ENCODE peak calls at places on chromosomes 1 and 21, in four cellular contexts. One of them, this sample, is unnamed.

GRCh38 chr1:182629674-182630073 is 25.5 kb upstream of the RGS16 start:
- DNase-seq in tibial nerve: no peak
- DNase-seq in sigmoid colon: no peak
- DNase-seq in CD8-positive, alpha-beta memory T cell: peak; percentile 42
- DNase-seq in this sample: no peak

GRCh38 chr1:48817505-48818114 is 40.9 kb upstream of the BEND5 start:
- DNase-seq in tibial nerve: peak; percentile 21
- DNase-seq in sigmoid colon: peak; percentile 71
- DNase-seq in CD8-positive, alpha-beta memory T cell: no peak
- DNase-seq in this sample: no peak

GRCh38 chr1:1758692-1759455 is 19.4 kb downstream of the NADK start:
- DNase-seq in sigmoid colon: peak; percentile 68
- DNase-seq in CD8-positive, alpha-beta memory T cell: no peak
- DNase-seq in tibial nerve: peak; percentile 49
- DNase-seq in this sample: no peak

GRCh38 chr1:224433041-224433670 is 1.4 kb downstream of the WDR26 start:
- DNase-seq in tibial nerve: no peak
- DNase-seq in CD8-positive, alpha-beta memory T cell: no peak
- DNase-seq in sigmoid colon: no peak
- DNase-seq in this sample: no peak

GRCh38 chr21:45543710-45544448 is 1.6 kb upstream of the SLC19A1 start:
- DNase-seq in tibial nerve: no peak
- DNase-seq in CD8-positive, alpha-beta memory T cell: peak; percentile 0
- DNase-seq in sigmoid colon: peak; percentile 66
- DNase-seq in this sample: no peak

GRCh38 chr1:236168716-236169429 is 26.5 kb downstream of the GPR137B start:
- DNase-seq in tibial nerve: peak; percentile 32
- DNase-seq in sigmoid colon: peak; percentile 79
- DNase-seq in CD8-positive, alpha-beta memory T cell: no peak
- DNase-seq in this sample: no peak

GRCh38 chr1:207034998-207035397 is 2.4 kb upstream of the C1orf116 start:
- DNase-seq in tibial nerve: no peak
- DNase-seq in sigmoid colon: no peak
- DNase-seq in CD8-positive, alpha-beta memory T cell: no peak
- DNase-seq in this sample: no peak

GRCh38 chr1:194056169-194056568 is 869.8 kb upstream of the B3GALT2 start:
- DNase-seq in CD8-positive, alpha-beta memory T cell: no peak
- DNase-seq in sigmoid colon: no peak
- DNase-seq in tibial nerve: no peak
- DNase-seq in this sample: no peak

GRCh38 chr21:41701749-41702148 is 65.1 kb downstream of the RIPK4 start:
- DNase-seq in tibial nerve: no peak
- DNase-seq in CD8-positive, alpha-beta memory T cell: no peak
- DNase-seq in sigmoid colon: no peak
- DNase-seq in this sample: no peak

GRCh38 chr21:14836950-14837349 is 227.8 kb downstream of the NRIP1 start:
- DNase-seq in tibial nerve: no peak
- DNase-seq in sigmoid colon: no peak
- DNase-seq in CD8-positive, alpha-beta memory T cell: no peak
- DNase-seq in this sample: no peak

GRCh38 chr1:160108888-160109662 is 6.5 kb upstream of the ATP1A2 start:
- DNase-seq in sigmoid colon: no peak
- DNase-seq in CD8-positive, alpha-beta memory T cell: no peak
- DNase-seq in tibial nerve: no peak
- DNase-seq in this sample: no peak

GRCh38 chr1:231550448-231550781 is 21.9 kb downstream of the TSNAX start:
- DNase-seq in sigmoid colon: no peak
- DNase-seq in tibial nerve: no peak
- DNase-seq in CD8-positive, alpha-beta memory T cell: no peak
- DNase-seq in this sample: no peak

GRCh38 chr1:86466986-86467385 is 1.7 kb upstream of the CLCA1 start:
- DNase-seq in sigmoid colon: no peak
- DNase-seq in CD8-positive, alpha-beta memory T cell: no peak
- DNase-seq in tibial nerve: no peak
- DNase-seq in this sample: no peak

GRCh38 chr1:5811419-5811818 is 180.8 kb downstream of the NPHP4 start:
- DNase-seq in sigmoid colon: no peak
- DNase-seq in tibial nerve: no peak
- DNase-seq in CD8-positive, alpha-beta memory T cell: no peak
- DNase-seq in this sample: no peak

GRCh38 chr1:101041300-101041699 is 15.7 kb upstream of the DPH5 start:
- DNase-seq in tibial nerve: no peak
- DNase-seq in CD8-positive, alpha-beta memory T cell: no peak
- DNase-seq in sigmoid colon: no peak
- DNase-seq in this sample: no peak

GRCh38 chr1:11156958-11157357 is 32.2 kb upstream of the ANGPTL7 start:
- DNase-seq in CD8-positive, alpha-beta memory T cell: no peak
- DNase-seq in tibial nerve: no peak
- DNase-seq in sigmoid colon: peak; percentile 17
- DNase-seq in this sample: no peak

GRCh38 chr1:200891774-200892157 is 2.9 kb upstream of the INAVA start:
- DNase-seq in CD8-positive, alpha-beta memory T cell: no peak
- DNase-seq in tibial nerve: no peak
- DNase-seq in sigmoid colon: peak; percentile 40
- DNase-seq in this sample: no peak

DNA sequence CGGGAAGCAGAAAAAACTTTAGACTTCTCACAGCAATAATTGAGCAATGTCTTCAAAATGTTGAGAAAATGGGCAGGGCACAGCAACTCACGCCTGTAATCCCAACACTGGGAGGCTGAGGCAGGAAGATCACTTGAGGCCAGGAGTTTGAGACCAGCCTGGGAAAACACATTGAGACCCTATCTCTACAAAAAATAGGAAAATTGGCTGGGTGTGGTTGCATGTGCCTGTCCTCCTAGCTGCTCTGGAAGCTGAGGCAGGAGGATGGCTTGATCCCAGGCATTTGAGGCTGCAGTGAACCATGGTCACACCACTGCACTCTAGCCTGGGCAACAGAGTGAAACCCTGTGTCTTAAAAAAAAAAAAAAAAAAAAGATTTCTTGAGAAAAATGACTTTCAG is 7.8 kb upstream of the ZFP69 start:
- DNase-seq in tibial nerve: no peak
- DNase-seq in CD8-positive, alpha-beta memory T cell: no peak
- DNase-seq in sigmoid colon: no peak
- DNase-seq in this sample: no peak
- H3K9me3 ChIP-seq in tibial nerve: peaks cover 91% of the 10 kb centered on the region
- H3K9me3 ChIP-seq in CD8-positive, alpha-beta memory T cell: peaks cover 48% of the 10 kb centered on the region
- H3K9me3 ChIP-seq in sigmoid colon: peaks cover 26% of the 10 kb centered on the region
- H3K9me3 ChIP-seq in this sample: peaks cover 19% of the 10 kb centered on the region

GRCh38 chr1:40507973-40508372 is 594 bp upstream of the EXO5 start:
- DNase-seq in tibial nerve: no peak
- DNase-seq in CD8-positive, alpha-beta memory T cell: no peak
- DNase-seq in sigmoid colon: no peak
- DNase-seq in this sample: no peak
- H3K9me3 ChIP-seq in tibial nerve: peaks cover 61% of the 10 kb centered on the region
- H3K9me3 ChIP-seq in CD8-positive, alpha-beta memory T cell: peaks cover 7% of the 10 kb centered on the region
- H3K9me3 ChIP-seq in sigmoid colon: no peaks in the 10 kb centered on the region
- H3K9me3 ChIP-seq in this sample: no peaks in the 10 kb centered on the region

GRCh38 chr1:18380288-18380687 is 100.4 kb upstream of the KLHDC7A start:
- DNase-seq in sigmoid colon: no peak
- DNase-seq in tibial nerve: no peak
- DNase-seq in CD8-positive, alpha-beta memory T cell: no peak
- DNase-seq in this sample: no peak

GRCh38 chr1:18373882-18374493 is 106.7 kb upstream of the KLHDC7A start:
- DNase-seq in sigmoid colon: no peak
- DNase-seq in tibial nerve: no peak
- DNase-seq in CD8-positive, alpha-beta memory T cell: no peak
- DNase-seq in this sample: no peak

GRCh38 chr1:18373151-18373550 is 107.6 kb upstream of the KLHDC7A start:
- DNase-seq in CD8-positive, alpha-beta memory T cell: no peak
- DNase-seq in tibial nerve: no peak
- DNase-seq in sigmoid colon: no peak
- DNase-seq in this sample: no peak

GRCh38 chr1:18376661-18377060 is 104.1 kb upstream of the KLHDC7A start:
- DNase-seq in sigmoid colon: no peak
- DNase-seq in tibial nerve: no peak
- DNase-seq in CD8-positive, alpha-beta memory T cell: no peak
- DNase-seq in this sample: no peak
- H3K9me3 ChIP-seq in sigmoid colon: no peaks in the 10 kb centered on the region
- H3K9me3 ChIP-seq in tibial nerve: peaks cover 37% of the 10 kb centered on the region
- H3K9me3 ChIP-seq in CD8-positive, alpha-beta memory T cell: no peaks in the 10 kb centered on the region
- H3K9me3 ChIP-seq in this sample: no peaks in the 10 kb centered on the region

GRCh38 chr1:2880812-2881295 is 79.4 kb upstream of the TTC34 start:
- DNase-seq in sigmoid colon: no peak
- DNase-seq in CD8-positive, alpha-beta memory T cell: no peak
- DNase-seq in tibial nerve: no peak
- DNase-seq in this sample: no peak
- H3K9me3 ChIP-seq in sigmoid colon: no peaks in the 10 kb centered on the region
- H3K9me3 ChIP-seq in CD8-positive, alpha-beta memory T cell: no peaks in the 10 kb centered on the region
- H3K9me3 ChIP-seq in tibial nerve: no peaks in the 10 kb centered on the region
- H3K9me3 ChIP-seq in this sample: no peaks in the 10 kb centered on the region

DNA sequence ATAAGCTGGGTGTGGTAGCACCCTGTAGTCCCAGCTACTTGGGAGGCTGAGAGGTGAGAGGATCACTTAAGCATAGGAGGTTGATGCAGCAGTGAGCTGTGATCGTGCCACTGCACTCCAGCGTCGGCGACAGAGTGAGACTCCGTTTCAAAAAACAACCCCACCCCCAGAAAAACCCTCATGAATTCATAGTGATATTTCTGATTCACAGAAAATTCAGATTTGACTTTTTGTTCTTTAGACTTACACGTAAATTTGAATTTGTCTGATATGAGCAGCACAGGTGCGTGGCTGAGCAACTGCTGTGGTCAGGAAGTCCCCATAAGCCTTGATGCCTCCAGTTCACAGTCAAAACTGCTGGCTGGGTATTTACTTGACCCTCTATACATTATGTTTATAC is 10.0 kb upstream of the MORC3 start:
- DNase-seq in sigmoid colon: no peak
- DNase-seq in tibial nerve: no peak
- DNase-seq in CD8-positive, alpha-beta memory T cell: no peak
- DNase-seq in this sample: no peak
- H3K9me3 ChIP-seq in sigmoid colon: no peaks in the 10 kb centered on the region
- H3K9me3 ChIP-seq in tibial nerve: peaks cover 26% of the 10 kb centered on the region
- H3K9me3 ChIP-seq in CD8-positive, alpha-beta memory T cell: no peaks in the 10 kb centered on the region
- H3K9me3 ChIP-seq in this sample: no peaks in the 10 kb centered on the region

DNA sequence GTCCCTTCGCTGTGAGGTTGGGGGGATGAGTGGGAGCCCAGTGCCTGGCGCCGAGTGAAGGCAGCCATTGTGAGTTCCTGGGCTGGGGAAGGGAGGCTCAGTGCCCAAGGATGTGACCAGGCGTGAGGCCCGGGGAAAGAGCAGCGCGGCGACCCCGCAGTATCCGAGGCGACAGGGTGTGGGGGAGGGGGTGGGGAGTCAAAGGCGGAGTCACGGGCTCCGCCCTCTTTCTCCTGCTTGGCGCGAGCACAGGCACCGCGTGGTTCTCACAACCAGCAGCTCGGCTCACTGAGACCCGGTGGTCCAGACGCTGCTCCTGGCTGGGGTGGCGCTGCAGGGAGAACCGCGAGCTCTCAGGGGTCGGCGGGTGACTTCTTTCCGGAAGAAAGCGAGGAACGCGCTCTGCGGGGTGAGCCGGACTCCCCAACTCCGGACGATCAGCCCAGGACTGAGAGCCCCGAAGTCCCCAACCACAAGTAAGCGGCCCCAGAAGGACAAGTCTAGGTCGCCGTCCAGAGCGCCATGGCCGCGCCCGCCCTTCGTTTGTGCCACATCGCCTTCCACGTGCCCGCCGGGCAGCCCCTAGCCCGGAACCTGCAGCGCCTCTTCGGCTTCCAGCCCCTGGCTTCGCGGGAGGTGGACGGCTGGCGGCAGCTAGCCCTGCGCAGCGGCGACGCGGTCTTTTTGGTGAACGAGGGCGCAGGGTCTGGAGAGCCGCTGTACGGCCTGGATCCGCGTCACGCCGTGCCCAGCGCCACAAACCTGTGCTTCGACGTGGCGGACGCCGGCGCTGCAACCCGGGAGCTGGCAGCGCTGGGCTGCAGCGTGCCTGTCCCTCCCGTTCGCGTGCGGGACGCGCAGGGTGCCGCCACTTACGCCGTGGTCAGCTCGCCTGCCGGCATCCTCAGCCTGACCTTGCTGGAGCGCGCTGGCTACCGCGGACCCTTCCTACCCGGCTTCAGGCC is at the start of gene HPDL:
- DNase-seq in sigmoid colon: peak; percentile 84
- DNase-seq in tibial nerve: no peak
- DNase-seq in CD8-positive, alpha-beta memory T cell: peak; percentile 28
- DNase-seq in this sample: no peak
- H3K9me3 ChIP-seq in sigmoid colon: no peaks in the 10 kb centered on the region
- H3K9me3 ChIP-seq in tibial nerve: no peaks in the 10 kb centered on the region
- H3K9me3 ChIP-seq in CD8-positive, alpha-beta memory T cell: no peaks in the 10 kb centered on the region
- H3K9me3 ChIP-seq in this sample: no peaks in the 10 kb centered on the region

DNA sequence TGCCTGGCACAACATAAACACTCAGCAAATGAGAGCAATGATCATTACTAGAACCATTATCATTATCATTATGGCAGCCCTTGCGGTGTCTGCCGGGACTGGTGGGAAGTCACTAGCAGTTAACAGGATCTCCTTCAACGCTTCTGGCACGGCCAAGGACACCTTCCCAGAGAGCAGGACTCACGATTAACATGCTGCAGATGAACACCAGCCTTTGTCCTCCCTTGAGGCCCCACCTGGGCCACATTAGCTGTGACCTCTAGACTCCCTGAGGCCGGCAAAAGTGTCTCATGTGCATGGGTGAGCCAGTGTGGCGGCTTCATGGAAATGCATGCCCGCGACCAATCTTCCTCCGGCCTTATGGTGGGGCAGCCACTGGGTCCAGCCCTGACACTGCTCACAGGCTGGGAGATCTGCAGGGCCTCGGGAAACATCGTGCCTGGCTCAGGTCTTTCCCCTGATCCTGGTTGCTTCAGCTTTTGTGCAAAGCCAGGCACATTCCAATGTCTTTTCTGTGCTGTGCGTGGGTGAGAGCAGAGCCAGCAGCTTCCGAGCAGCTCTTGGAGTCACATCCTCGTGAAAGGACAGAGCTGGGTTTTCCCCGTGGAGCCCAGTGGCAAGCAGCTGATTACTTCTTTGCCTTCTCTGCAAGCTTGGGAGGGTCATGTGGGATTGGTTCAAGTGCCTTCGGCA is 107.3 kb downstream of the HMGB4 start:
- DNase-seq in tibial nerve: no peak
- DNase-seq in CD8-positive, alpha-beta memory T cell: no peak
- DNase-seq in sigmoid colon: no peak
- DNase-seq in this sample: no peak
- H3K9me3 ChIP-seq in tibial nerve: no peaks in the 10 kb centered on the region
- H3K9me3 ChIP-seq in CD8-positive, alpha-beta memory T cell: no peaks in the 10 kb centered on the region
- H3K9me3 ChIP-seq in sigmoid colon: no peaks in the 10 kb centered on the region
- H3K9me3 ChIP-seq in this sample: no peaks in the 10 kb centered on the region

DNA sequence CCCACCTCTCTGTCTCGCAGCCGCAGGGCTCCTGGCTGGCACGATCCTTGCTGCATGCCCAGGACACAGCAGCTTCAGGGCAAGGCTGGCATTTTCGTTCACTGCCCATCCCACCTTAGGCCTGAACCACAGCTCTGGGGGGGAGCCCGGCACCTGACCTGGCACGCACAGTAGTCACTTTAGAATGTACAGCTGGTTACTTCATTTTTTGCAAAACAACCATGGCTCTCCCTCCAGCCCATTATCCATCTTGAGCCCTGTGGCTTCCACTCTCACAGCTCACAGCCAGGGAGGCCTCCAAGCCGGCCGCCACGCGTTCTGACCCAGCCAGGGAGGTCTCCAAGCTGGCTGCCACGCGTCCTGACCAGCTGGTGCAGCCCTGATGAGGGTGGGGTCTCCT is 54.8 kb upstream of the ACTRT2 start:
- DNase-seq in tibial nerve: no peak
- DNase-seq in sigmoid colon: peak; percentile 30
- DNase-seq in CD8-positive, alpha-beta memory T cell: no peak
- DNase-seq in this sample: no peak
- H3K9me3 ChIP-seq in tibial nerve: no peaks in the 10 kb centered on the region
- H3K9me3 ChIP-seq in sigmoid colon: no peaks in the 10 kb centered on the region
- H3K9me3 ChIP-seq in CD8-positive, alpha-beta memory T cell: no peaks in the 10 kb centered on the region
- H3K9me3 ChIP-seq in this sample: no peaks in the 10 kb centered on the region